ENCODE peak calls at places on chromosome 18, in seven cellular contexts. One of them, this sample, is unnamed. For H3K27me3, the result is how much of the 10 kb centered on the place peaks cover.

GRCh38 chr18:55998071-55998522 is 410.1 kb upstream of the TCF4 start:
- DNase-seq in naive thymus-derived CD4-positive, alpha-beta T cell: no peak
- DNase-seq in neuronal stem cell: peak
- DNase-seq in tibial artery: no peak
- DNase-seq in aorta: no peak
- DNase-seq in effector memory CD4-positive, alpha-beta T cell: no peak
- DNase-seq in fibroblast of lung: peak
- DNase-seq in this sample: peak

GRCh38 chr18:2805970-2806943 is 40.5 kb upstream of the EMILIN2 start:
- DNase-seq in naive thymus-derived CD4-positive, alpha-beta T cell: no peak
- DNase-seq in effector memory CD4-positive, alpha-beta T cell: no peak
- DNase-seq in tibial artery: no peak
- DNase-seq in aorta: no peak
- DNase-seq in fibroblast of lung: peak
- DNase-seq in neuronal stem cell: no peak
- DNase-seq in this sample: no peak

GRCh38 chr18:47883771-47884413 is 46.6 kb downstream of the SMAD2 start:
- DNase-seq in aorta: no peak
- DNase-seq in tibial artery: no peak
- DNase-seq in effector memory CD4-positive, alpha-beta T cell: no peak
- DNase-seq in naive thymus-derived CD4-positive, alpha-beta T cell: no peak
- DNase-seq in fibroblast of lung: peak
- DNase-seq in neuronal stem cell: no peak
- DNase-seq in this sample: no peak

GRCh38 chr18:37294951-37295350 is 270.6 kb downstream of the CELF4 start:
- DNase-seq in fibroblast of lung: no peak
- DNase-seq in tibial artery: no peak
- DNase-seq in neuronal stem cell: peak
- DNase-seq in aorta: no peak
- DNase-seq in effector memory CD4-positive, alpha-beta T cell: no peak
- DNase-seq in naive thymus-derived CD4-positive, alpha-beta T cell: no peak
- DNase-seq in this sample: peak

GRCh38 chr18:33839452-33840225 is 261.6 kb downstream of the ASXL3 start:
- DNase-seq in fibroblast of lung: peak
- DNase-seq in naive thymus-derived CD4-positive, alpha-beta T cell: no peak
- DNase-seq in aorta: no peak
- DNase-seq in tibial artery: no peak
- DNase-seq in neuronal stem cell: peak
- DNase-seq in effector memory CD4-positive, alpha-beta T cell: no peak
- DNase-seq in this sample: peak

GRCh38 chr18:37537868-37538525 is 27.6 kb downstream of the CELF4 start:
- DNase-seq in aorta: peak
- DNase-seq in tibial artery: peak
- DNase-seq in neuronal stem cell: peak
- DNase-seq in fibroblast of lung: peak
- DNase-seq in naive thymus-derived CD4-positive, alpha-beta T cell: no peak
- DNase-seq in effector memory CD4-positive, alpha-beta T cell: peak
- DNase-seq in this sample: peak

GRCh38 chr18:832085-832681 is 20.1 kb upstream of the YES1 start:
- DNase-seq in fibroblast of lung: no peak
- DNase-seq in tibial artery: no peak
- DNase-seq in aorta: peak
- DNase-seq in neuronal stem cell: no peak
- DNase-seq in naive thymus-derived CD4-positive, alpha-beta T cell: peak
- DNase-seq in effector memory CD4-positive, alpha-beta T cell: no peak
- DNase-seq in this sample: peak

GRCh38 chr18:47968721-47969120 is 38.3 kb upstream of the SMAD2 start:
- DNase-seq in tibial artery: no peak
- DNase-seq in aorta: no peak
- DNase-seq in naive thymus-derived CD4-positive, alpha-beta T cell: no peak
- DNase-seq in fibroblast of lung: no peak
- DNase-seq in effector memory CD4-positive, alpha-beta T cell: no peak
- DNase-seq in neuronal stem cell: no peak
- DNase-seq in this sample: no peak

GRCh38 chr18:48475635-48476549 is 62.9 kb upstream of the CTIF start:
- DNase-seq in fibroblast of lung: peak
- DNase-seq in neuronal stem cell: peak
- DNase-seq in naive thymus-derived CD4-positive, alpha-beta T cell: no peak
- DNase-seq in effector memory CD4-positive, alpha-beta T cell: no peak
- DNase-seq in aorta: peak
- DNase-seq in tibial artery: peak
- DNase-seq in this sample: peak

GRCh38 chr18:12657849-12658829 is at the start of gene SPIRE1:
- DNase-seq in aorta: peak
- DNase-seq in neuronal stem cell: peak
- DNase-seq in effector memory CD4-positive, alpha-beta T cell: peak
- DNase-seq in naive thymus-derived CD4-positive, alpha-beta T cell: no peak
- DNase-seq in tibial artery: peak
- DNase-seq in fibroblast of lung: peak
- DNase-seq in this sample: peak

GRCh38 chr18:62512996-62513395 is 9.8 kb upstream of the ZCCHC2 start:
- DNase-seq in fibroblast of lung: no peak
- DNase-seq in neuronal stem cell: no peak
- DNase-seq in aorta: no peak
- DNase-seq in effector memory CD4-positive, alpha-beta T cell: no peak
- DNase-seq in tibial artery: no peak
- DNase-seq in naive thymus-derived CD4-positive, alpha-beta T cell: no peak
- DNase-seq in this sample: no peak
- H3K27me3 ChIP-seq in fibroblast of lung: under half
- H3K27me3 ChIP-seq in neuronal stem cell: under half
- H3K27me3 ChIP-seq in aorta: under half
- H3K27me3 ChIP-seq in effector memory CD4-positive, alpha-beta T cell: under half
- H3K27me3 ChIP-seq in tibial artery: under half
- H3K27me3 ChIP-seq in naive thymus-derived CD4-positive, alpha-beta T cell: under half
- H3K27me3 ChIP-seq in this sample: under half

DNA sequence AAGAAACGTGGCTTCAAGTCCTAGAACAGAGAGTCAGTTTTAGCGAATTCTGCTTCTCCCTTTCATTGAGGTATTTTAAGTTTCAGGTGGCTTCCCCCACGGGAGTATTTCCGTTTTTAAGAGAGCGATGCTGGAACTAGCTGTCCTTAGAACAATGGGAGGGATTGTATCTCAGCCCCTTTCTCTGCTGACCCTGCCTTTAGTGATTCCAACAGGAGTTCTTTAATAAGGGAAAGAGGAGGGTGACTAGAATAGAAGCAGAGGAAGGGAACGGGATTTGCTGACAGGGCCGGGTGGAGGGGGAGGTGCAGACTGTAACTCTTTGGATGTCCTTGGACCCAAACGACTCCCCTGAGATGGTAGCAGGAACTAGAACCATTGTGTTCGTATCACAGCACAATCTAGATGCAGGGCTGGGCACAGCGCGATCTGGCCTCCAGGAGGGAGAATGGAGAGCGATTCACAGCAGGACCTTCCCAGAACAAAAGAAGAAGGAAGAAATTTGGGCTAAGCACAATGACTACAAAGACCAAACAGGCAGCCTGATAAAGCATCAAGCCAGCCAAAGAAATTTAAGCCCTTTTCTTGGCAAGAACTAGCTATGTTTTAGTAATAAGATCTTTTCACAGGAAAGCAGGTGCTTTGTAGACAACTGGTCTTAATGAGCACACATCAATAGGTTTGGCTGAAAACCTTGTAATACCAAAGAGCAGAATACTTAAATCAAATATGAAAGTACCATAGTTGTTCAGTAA is 15.8 kb upstream of the RTTN start:
- DNase-seq in aorta: peak
- DNase-seq in neuronal stem cell: peak
- DNase-seq in fibroblast of lung: no peak
- DNase-seq in effector memory CD4-positive, alpha-beta T cell: no peak
- DNase-seq in naive thymus-derived CD4-positive, alpha-beta T cell: no peak
- DNase-seq in tibial artery: no peak
- DNase-seq in this sample: peak
- H3K27me3 ChIP-seq in aorta: under half
- H3K27me3 ChIP-seq in neuronal stem cell: under half
- H3K27me3 ChIP-seq in fibroblast of lung: under half
- H3K27me3 ChIP-seq in effector memory CD4-positive, alpha-beta T cell: under half
- H3K27me3 ChIP-seq in naive thymus-derived CD4-positive, alpha-beta T cell: under half
- H3K27me3 ChIP-seq in tibial artery: under half
- H3K27me3 ChIP-seq in this sample: under half

GRCh38 chr18:80192653-80193385 is 54.5 kb downstream of the PARD6G start:
- DNase-seq in tibial artery: no peak
- DNase-seq in neuronal stem cell: no peak
- DNase-seq in fibroblast of lung: no peak
- DNase-seq in naive thymus-derived CD4-positive, alpha-beta T cell: no peak
- DNase-seq in aorta: no peak
- DNase-seq in effector memory CD4-positive, alpha-beta T cell: no peak
- DNase-seq in this sample: no peak
- H3K27me3 ChIP-seq in tibial artery: under half
- H3K27me3 ChIP-seq in neuronal stem cell: under half
- H3K27me3 ChIP-seq in fibroblast of lung: under half
- H3K27me3 ChIP-seq in naive thymus-derived CD4-positive, alpha-beta T cell: under half
- H3K27me3 ChIP-seq in aorta: under half
- H3K27me3 ChIP-seq in effector memory CD4-positive, alpha-beta T cell: under half
- H3K27me3 ChIP-seq in this sample: under half

GRCh38 chr18:49976810-49977209 is 163.5 kb upstream of the ACAA2 start:
- DNase-seq in neuronal stem cell: no peak
- DNase-seq in naive thymus-derived CD4-positive, alpha-beta T cell: no peak
- DNase-seq in tibial artery: no peak
- DNase-seq in fibroblast of lung: no peak
- DNase-seq in aorta: peak
- DNase-seq in effector memory CD4-positive, alpha-beta T cell: no peak
- DNase-seq in this sample: no peak

GRCh38 chr18:49985246-49985645 is 171.9 kb upstream of the ACAA2 start:
- DNase-seq in effector memory CD4-positive, alpha-beta T cell: no peak
- DNase-seq in fibroblast of lung: no peak
- DNase-seq in neuronal stem cell: no peak
- DNase-seq in naive thymus-derived CD4-positive, alpha-beta T cell: no peak
- DNase-seq in tibial artery: no peak
- DNase-seq in aorta: no peak
- DNase-seq in this sample: no peak

DNA sequence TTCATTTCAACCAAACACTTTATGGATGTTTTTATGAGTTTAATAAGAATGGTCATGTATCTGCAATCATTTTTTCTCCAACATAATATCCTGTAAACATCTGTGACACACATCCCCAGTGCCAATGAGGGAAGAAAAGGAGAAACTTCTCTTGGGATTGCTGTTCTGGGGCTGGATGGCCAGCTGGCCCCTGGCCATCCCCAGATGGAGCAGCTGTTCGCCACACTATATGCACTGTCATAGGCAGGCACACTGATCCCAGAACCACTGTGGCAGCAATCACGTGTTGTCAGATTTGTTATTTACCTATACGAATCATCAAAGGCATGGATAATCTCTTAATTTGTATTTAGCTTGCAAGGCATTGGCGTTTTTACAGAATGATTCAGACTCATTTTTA is 167.5 kb upstream of the ACAA2 start:
- DNase-seq in neuronal stem cell: no peak
- DNase-seq in effector memory CD4-positive, alpha-beta T cell: no peak
- DNase-seq in aorta: no peak
- DNase-seq in fibroblast of lung: no peak
- DNase-seq in tibial artery: no peak
- DNase-seq in naive thymus-derived CD4-positive, alpha-beta T cell: no peak
- DNase-seq in this sample: no peak
- H3K27me3 ChIP-seq in neuronal stem cell: under half
- H3K27me3 ChIP-seq in effector memory CD4-positive, alpha-beta T cell: under half
- H3K27me3 ChIP-seq in aorta: under half
- H3K27me3 ChIP-seq in fibroblast of lung: under half
- H3K27me3 ChIP-seq in tibial artery: under half
- H3K27me3 ChIP-seq in naive thymus-derived CD4-positive, alpha-beta T cell: under half
- H3K27me3 ChIP-seq in this sample: under half

GRCh38 chr18:79385326-79385725 is 10.4 kb upstream of the NFATC1 start:
- DNase-seq in neuronal stem cell: no peak
- DNase-seq in effector memory CD4-positive, alpha-beta T cell: no peak
- DNase-seq in naive thymus-derived CD4-positive, alpha-beta T cell: no peak
- DNase-seq in tibial artery: no peak
- DNase-seq in aorta: no peak
- DNase-seq in fibroblast of lung: no peak
- DNase-seq in this sample: no peak

GRCh38 chr18:79387615-79388014 is 8.1 kb upstream of the NFATC1 start:
- DNase-seq in tibial artery: no peak
- DNase-seq in aorta: no peak
- DNase-seq in naive thymus-derived CD4-positive, alpha-beta T cell: no peak
- DNase-seq in effector memory CD4-positive, alpha-beta T cell: no peak
- DNase-seq in fibroblast of lung: no peak
- DNase-seq in neuronal stem cell: no peak
- DNase-seq in this sample: no peak

GRCh38 chr18:79387214-79387613 is 8.5 kb upstream of the NFATC1 start:
- DNase-seq in effector memory CD4-positive, alpha-beta T cell: no peak
- DNase-seq in fibroblast of lung: no peak
- DNase-seq in naive thymus-derived CD4-positive, alpha-beta T cell: no peak
- DNase-seq in aorta: no peak
- DNase-seq in tibial artery: no peak
- DNase-seq in neuronal stem cell: no peak
- DNase-seq in this sample: no peak

GRCh38 chr18:79385749-79386341 is 9.9 kb upstream of the NFATC1 start:
- DNase-seq in tibial artery: no peak
- DNase-seq in fibroblast of lung: no peak
- DNase-seq in naive thymus-derived CD4-positive, alpha-beta T cell: no peak
- DNase-seq in aorta: no peak
- DNase-seq in neuronal stem cell: no peak
- DNase-seq in effector memory CD4-positive, alpha-beta T cell: no peak
- DNase-seq in this sample: no peak

DNA sequence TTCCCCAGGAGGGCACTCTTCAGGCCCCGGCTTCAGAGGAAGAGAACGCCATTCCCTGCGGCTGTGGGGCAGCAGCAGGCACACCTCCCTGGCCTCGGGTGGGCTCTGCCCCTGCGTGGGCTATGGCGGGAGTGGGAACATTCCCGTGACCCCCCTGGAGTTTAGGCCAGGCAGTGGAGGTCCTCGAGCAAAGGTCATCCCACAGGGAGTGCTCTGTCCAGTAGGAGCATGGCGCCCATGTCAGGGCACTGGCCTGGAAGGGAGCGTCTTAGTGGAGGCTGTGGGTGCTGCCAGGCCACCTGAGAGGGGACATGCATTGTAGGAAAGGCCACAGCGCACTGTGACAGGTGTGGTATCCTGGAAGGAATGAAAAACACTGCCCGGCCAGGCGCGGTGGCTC is 9.2 kb upstream of the NFATC1 start:
- DNase-seq in effector memory CD4-positive, alpha-beta T cell: no peak
- DNase-seq in neuronal stem cell: no peak
- DNase-seq in naive thymus-derived CD4-positive, alpha-beta T cell: no peak
- DNase-seq in tibial artery: no peak
- DNase-seq in fibroblast of lung: no peak
- DNase-seq in aorta: no peak
- DNase-seq in this sample: no peak
- H3K27me3 ChIP-seq in effector memory CD4-positive, alpha-beta T cell: under half
- H3K27me3 ChIP-seq in neuronal stem cell: under half
- H3K27me3 ChIP-seq in naive thymus-derived CD4-positive, alpha-beta T cell: under half
- H3K27me3 ChIP-seq in tibial artery: under half
- H3K27me3 ChIP-seq in fibroblast of lung: under half
- H3K27me3 ChIP-seq in aorta: under half
- H3K27me3 ChIP-seq in this sample: under half